ENCODE peak calls at places on chromosomes 2 and 18, in four cellular contexts. F is heart right ventricle; H is gastrocnemius medialis; D is activated CD8-positive, alpha-beta T cell treated with anti-CD3 and anti-CD28 coated beads for 36 hours. Z is an unnamed sample.

GRCh38 chr2:233185963-233186362 is 65.5 kb upstream of the ATG16L1 start:
- ATAC-seq in F (no peak), H (no peak), D (no peak), Z (no peak)

GRCh38 chr18:47917923-47918610 is 12.4 kb downstream of the SMAD2 start:
- ATAC-seq in F (no peak), H (no peak), D (peak; percentile 49), Z (no peak)

GRCh38 chr2:38668092-38668491 is 2.2 kb downstream of the GALM start:
- ATAC-seq in F (no peak), H (no peak), D (no peak), Z (no peak)

GRCh38 chr18:54129448-54130134 is 94.9 kb downstream of the MBD2 start:
- ATAC-seq in F (no peak), H (no peak), D (peak; percentile 64), Z (no peak)

GRCh38 chr2:169647496-169647895 is 46.7 kb downstream of the CFAP210 start:
- ATAC-seq in F (no peak), H (no peak), D (no peak), Z (no peak)

GRCh38 chr2:28507806-28508764 is 12.2 kb downstream of the PLB1 start:
- ATAC-seq in F (no peak), H (peak; percentile 22), D (peak; percentile 99), Z (peak; percentile 97)

GRCh38 chr2:159285929-159286708 is at the start of gene WDSUB1:
- ATAC-seq in F (peak; percentile 54), H (peak; percentile 60), D (peak; percentile 27), Z (peak; percentile 17)

GRCh38 chr18:64219511-64219910 is 70.6 kb upstream of the LINC00305 start:
- ATAC-seq in F (no peak), H (no peak), D (no peak), Z (no peak)

GRCh38 chr2:68371138-68371537 is 6.1 kb downstream of the PLEK start:
- ATAC-seq in F (no peak), H (no peak), D (no peak), Z (no peak)

GRCh38 chr2:158967731-158968395 is 577 bp upstream of the TANC1 start:
- ATAC-seq in F (peak; percentile 53), H (peak; percentile 33), D (no peak), Z (peak; percentile 32)

GRCh38 chr2:39913648-39914456 is 134.8 kb upstream of the THUMPD2 start:
- ATAC-seq in F (peak; percentile 63), H (peak; percentile 58), D (peak; percentile 76), Z (peak; percentile 57)

GRCh38 chr2:119221609-119222008 is 2.0 kb upstream of the STEAP3 start:
- ATAC-seq in F (no peak), H (no peak), D (no peak), Z (no peak)

GRCh38 chr18:45774065-45774521 is 50.1 kb downstream of the SLC14A1 start:
- ATAC-seq in F (no peak), H (no peak), D (no peak), Z (no peak)